ENCODE peak calls at places on chromosomes 4 and X, in four cellular contexts. N is retinal pigment epithelial cell, I is endodermal cell, B is MG63. T is an unnamed sample.

GRCh38 chrX:54695816-54696487 is 102.1 kb downstream of the ITIH6 start:
- DNase-seq in N (no peak), I (no peak), B (no peak), T (no peak)

GRCh38 chrX:39950035-39950688 is 147.6 kb downstream of the BCOR start:
- DNase-seq in N (no peak), I (no peak), B (no peak), T (no peak)

GRCh38 chr4:104641427-104641826 is 146.7 kb upstream of the CXXC4 start:
- DNase-seq in N (no peak), I (no peak), B (no peak), T (no peak)

GRCh38 chrX:74450803-74451449 is 29.6 kb downstream of the SLC16A2 start:
- DNase-seq in N (peak), I (no peak), B (peak), T (no peak)

GRCh38 chr4:89242864-89243740 is 64.5 kb downstream of the GPRIN3 start:
- DNase-seq in N (no peak), I (no peak), B (no peak), T (no peak)

GRCh38 chrX:131264665-131265064 is 24.4 kb downstream of the IGSF1 start:
- DNase-seq in N (no peak), I (no peak), B (no peak), T (no peak)

GRCh38 chr4:37623940-37624339 is 62.2 kb downstream of the RELL1 start:
- DNase-seq in N (no peak), I (no peak), B (no peak), T (no peak)

GRCh38 chr4:23084559-23085248 is 392.0 kb downstream of the GBA3 start:
- DNase-seq in N (no peak), I (no peak), B (peak), T (no peak)

GRCh38 chr4:89222171-89222570 is 85.4 kb downstream of the GPRIN3 start:
- DNase-seq in N (no peak), I (no peak), B (no peak), T (no peak)

GRCh38 chrX:29024813-29025342 is 437.6 kb downstream of the IL1RAPL1 start:
- DNase-seq in N (no peak), I (no peak), B (peak), T (no peak)

GRCh38 chrX:152044383-152044782 is 69.9 kb upstream of the GABRE start:
- DNase-seq in N (no peak), I (no peak), B (no peak), T (no peak)

GRCh38 chr4:5554376-5554775 is 154.0 kb downstream of the EVC2 start:
- DNase-seq in N (no peak), I (peak), B (no peak), T (no peak)

GRCh38 chrX:119465555-119465954 is 2.7 kb upstream of the SLC25A5 start:
- DNase-seq in N (no peak), I (no peak), B (no peak), T (no peak)

GRCh38 chr4:85402371-85402770 is 72.6 kb upstream of the ARHGAP24 start:
- DNase-seq in N (no peak), I (no peak), B (peak), T (no peak)

GRCh38 chr4:136343340-136343739 is 1189.0 kb downstream of the PCDH18 start:
- DNase-seq in N (no peak), I (no peak), B (no peak), T (no peak)

GRCh38 chr4:113593400-113594230 is 167.9 kb downstream of the CAMK2D start:
- DNase-seq in N (no peak), I (no peak), B (no peak), T (no peak)

GRCh38 chrX:39196192-39197102 is 395.2 kb downstream of the MID1IP1 start:
- DNase-seq in N (no peak), I (peak), B (peak), T (no peak)

GRCh38 chrX:39752820-39753219 is 344.9 kb downstream of the BCOR start:
- DNase-seq in N (no peak), I (no peak), B (peak), T (no peak)

GRCh38 chr4:124631760-124632159 is 80.8 kb downstream of the ANKRD50 start:
- DNase-seq in N (peak), I (no peak), B (peak), T (peak)

GRCh38 chr4:113781439-113782040 is 20.0 kb upstream of the CAMK2D start:
- DNase-seq in N (no peak), I (no peak), B (no peak), T (no peak)

GRCh38 chr4:40121515-40121914 is 64.9 kb downstream of the N4BP2 start:
- DNase-seq in N (peak), I (no peak), B (peak), T (no peak)

GRCh38 chr4:110164251-110164650 is 34.2 kb downstream of the ELOVL6 start:
- DNase-seq in N (no peak), I (no peak), B (peak), T (no peak)

GRCh38 chr4:2449051-2449450 is 19.9 kb upstream of the RNF4 start:
- DNase-seq in N (no peak), I (no peak), B (no peak), T (no peak)

GRCh38 chr4:2449511-2450392 is 19.2 kb upstream of the RNF4 start:
- DNase-seq in N (no peak), I (no peak), B (no peak), T (no peak)

GRCh38 chr4:2450394-2451035 is 18.4 kb upstream of the RNF4 start:
- DNase-seq in N (no peak), I (no peak), B (no peak), T (no peak)

GRCh38 chr4:2451036-2451520 is 17.8 kb upstream of the RNF4 start:
- DNase-seq in N (no peak), I (no peak), B (no peak), T (no peak)

DNA sequence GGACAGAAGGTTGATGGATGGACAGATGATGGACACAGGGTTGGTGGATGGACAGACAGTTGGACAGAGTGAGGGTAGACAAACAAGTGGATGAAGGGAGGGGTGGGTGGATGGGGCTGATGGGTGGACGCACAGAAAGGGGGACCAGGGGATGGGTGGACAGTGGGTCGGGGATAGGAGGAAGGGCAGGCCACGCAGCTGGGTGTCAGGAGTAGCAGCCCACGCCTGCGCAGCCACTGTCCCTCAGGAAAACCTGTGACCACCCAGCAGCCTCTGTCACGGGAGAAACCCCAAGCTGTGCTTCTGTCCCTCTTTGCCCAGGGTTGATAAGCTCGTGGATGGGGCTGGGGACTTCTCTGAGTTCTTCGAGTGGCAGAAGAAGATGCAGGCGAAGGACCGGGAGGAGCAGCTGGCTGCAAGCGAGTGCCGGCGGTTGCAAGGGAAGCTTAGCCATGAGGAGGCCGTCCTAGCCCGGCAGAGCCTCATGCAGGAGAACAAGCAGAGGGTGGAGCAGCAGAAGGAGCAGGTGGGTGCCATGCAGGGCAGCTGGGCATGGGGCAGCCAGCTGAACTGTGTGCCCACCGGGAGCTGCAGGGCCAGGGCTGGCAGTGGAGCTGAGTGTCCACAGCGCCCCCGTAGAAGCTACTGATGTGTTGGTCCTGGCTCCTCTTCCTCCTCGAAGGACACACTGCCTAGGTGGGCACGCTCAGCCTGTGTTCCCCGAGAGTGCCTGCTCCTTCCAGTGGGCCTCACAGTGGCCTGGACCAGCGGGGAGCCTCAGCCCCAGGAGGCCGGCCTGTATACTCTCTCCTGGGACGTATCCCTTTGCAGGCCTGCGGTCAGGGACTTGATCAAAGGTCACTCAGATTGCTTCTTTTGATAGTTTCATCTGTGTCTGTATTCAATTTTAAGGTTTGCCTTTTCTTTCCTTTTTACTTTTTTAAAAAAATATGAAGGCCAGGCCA is 16.8 kb upstream of the RNF4 start:
- DNase-seq in N (no peak), I (no peak), B (no peak), T (no peak)
- H3K4me3 ChIP-seq in N (no peak), I (no peak), B (no peak), T (no peak)

GRCh38 chrX:101223226-101223625 is 3.6 kb downstream of the DRP2 start:
- DNase-seq in N (no peak), I (no peak), B (no peak), T (no peak)

GRCh38 chrX:101217689-101218088 is 1.9 kb upstream of the DRP2 start:
- DNase-seq in N (no peak), I (no peak), B (no peak), T (no peak)

GRCh38 chrX:101219840-101220191 is 230 bp downstream of the DRP2 start:
- DNase-seq in N (no peak), I (no peak), B (no peak), T (no peak)

GRCh38 chrX:101219116-101219839 is at the start of gene DRP2:
- DNase-seq in N (no peak), I (no peak), B (no peak), T (no peak)

GRCh38 chrX:101220881-101221280 is 1.3 kb downstream of the DRP2 start:
- DNase-seq in N (no peak), I (no peak), B (no peak), T (no peak)
- H3K4me3 ChIP-seq in N (no peak), I (no peak), B (no peak), T (no peak)

DNA sequence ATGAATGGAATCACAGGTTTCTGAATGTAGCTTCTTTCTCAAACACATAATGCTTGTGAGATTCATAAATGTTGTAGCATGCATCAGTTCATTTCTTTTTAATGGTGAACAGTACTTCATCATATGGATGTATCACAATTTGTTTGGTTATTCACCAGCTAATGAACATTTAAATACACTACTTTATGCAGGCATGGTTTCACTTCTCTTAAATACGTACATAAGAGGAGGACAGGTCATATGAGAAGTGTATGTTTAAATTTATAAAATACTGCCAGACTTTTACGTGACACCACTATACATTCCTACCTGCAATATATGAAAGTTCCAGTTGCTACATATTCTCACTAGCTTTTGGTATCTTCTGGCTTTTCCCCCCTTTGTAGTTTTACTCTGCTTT is 65.4 kb downstream of the ANKRD17 start:
- DNase-seq in N (no peak), I (no peak), B (no peak), T (no peak)
- H3K4me3 ChIP-seq in N (no peak), I (no peak), B (no peak), T (no peak)

DNA sequence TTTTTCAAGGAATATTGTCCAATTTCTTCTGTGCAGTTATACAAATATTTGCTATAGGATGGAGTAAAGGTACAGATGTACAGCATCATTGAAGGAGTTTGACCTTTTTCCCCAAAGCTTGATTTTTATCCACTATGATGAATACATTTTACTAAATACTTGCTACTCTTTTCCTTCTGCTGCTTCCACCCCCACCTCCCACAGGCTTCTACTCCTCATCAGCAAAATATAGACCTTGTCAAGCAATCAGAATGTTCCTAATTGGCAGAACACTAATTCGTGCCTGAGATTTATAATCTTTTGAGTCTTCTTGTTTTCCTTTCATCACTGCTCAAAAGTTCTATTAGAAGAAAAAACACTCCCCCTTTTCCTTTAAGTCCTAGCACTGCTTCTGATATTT is 3.8 kb upstream of the THAP9 start:
- DNase-seq in N (no peak), I (no peak), B (no peak), T (no peak)
- H3K4me3 ChIP-seq in N (no peak), I (peak), B (no peak), T (no peak)

DNA sequence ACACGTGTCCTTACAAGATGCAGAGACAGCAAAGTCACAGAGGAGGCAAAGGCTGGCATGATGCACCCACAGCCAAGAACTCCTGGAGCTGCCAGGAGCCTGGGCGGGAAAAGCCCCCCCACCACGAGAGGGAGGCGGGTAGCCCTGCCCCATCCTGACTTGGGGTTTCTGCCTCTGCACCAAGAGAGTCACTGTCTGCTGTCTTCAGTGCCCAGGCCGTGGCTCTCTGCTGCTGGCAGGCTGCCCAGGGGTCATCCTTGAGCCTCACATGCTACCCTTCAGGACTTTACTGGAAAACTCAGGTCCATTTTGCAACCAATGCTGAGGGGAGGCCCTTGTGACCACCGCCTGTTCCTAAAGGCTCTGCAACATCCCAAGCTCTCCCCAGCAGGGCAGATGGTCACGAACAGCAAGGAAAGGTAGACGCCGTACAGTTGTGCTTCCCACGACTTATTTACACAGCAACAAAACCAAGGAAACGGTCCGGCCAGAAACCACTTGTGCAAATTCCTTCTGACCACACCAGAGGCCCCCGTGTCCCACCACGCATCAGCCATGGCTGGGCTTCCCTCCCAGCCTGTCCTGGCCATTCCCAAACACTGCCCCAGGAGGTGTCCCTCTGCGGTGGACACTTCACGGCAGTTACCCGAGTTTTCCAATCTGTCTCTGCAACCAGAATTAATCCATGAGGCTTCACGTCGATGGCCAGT is 56.9 kb downstream of the ACOX3 start:
- DNase-seq in N (no peak), I (no peak), B (no peak), T (no peak)
- H3K4me3 ChIP-seq in N (no peak), I (no peak), B (no peak), T (no peak)

GRCh38 chr4:48483777-48484493 is 792 bp downstream of the SLC10A4 start:
- DNase-seq in N (no peak), I (peak), B (no peak), T (no peak)

GRCh38 chr4:48483006-48483776 is at the start of gene SLC10A4:
- DNase-seq in N (no peak), I (peak), B (peak), T (no peak)

GRCh38 chr4:48481581-48481980 is 1.6 kb upstream of the SLC10A4 start:
- DNase-seq in N (no peak), I (no peak), B (no peak), T (no peak)

GRCh38 chr4:48489683-48490011 is 405 bp upstream of the ZAR1 start:
- DNase-seq in N (no peak), I (peak), B (no peak), T (no peak)

GRCh38 chr4:48484494-48485168 is 1.5 kb downstream of the SLC10A4 start:
- DNase-seq in N (no peak), I (no peak), B (no peak), T (no peak)
- H3K4me3 ChIP-seq in N (no peak), I (no peak), B (no peak), T (no peak)